ENCODE peak calls at places on chromosomes 6 and 20, in eight cellular contexts. A, Z, Y, O, V, J, W and I are unnamed samples.

GRCh38 chr6:47256361-47256760 is 53.3 kb downstream of the TNFRSF21 start:
- DNase-seq in A (peak), J (no peak), Z (no peak), V (no peak), Y (no peak), O (no peak), W (no peak), I (no peak)

GRCh38 chr6:6851059-6851658 is 256.6 kb upstream of the RREB1 start:
- DNase-seq in W (no peak), J (peak), Z (peak), V (no peak), O (no peak), A (peak), Y (no peak), I (peak)

GRCh38 chr6:12733876-12734275 is 17.3 kb downstream of the PHACTR1 start:
- DNase-seq in A (no peak), Y (no peak), W (no peak), O (no peak), Z (no peak), V (no peak), J (no peak), I (no peak)

GRCh38 chr6:4388675-4389074 is 253.3 kb upstream of the ECI2 start:
- DNase-seq in Y (peak), V (no peak), W (no peak), O (no peak), Z (no peak), A (no peak), J (peak), I (no peak)

GRCh38 chr6:151098166-151098565 is 141.6 kb upstream of the AKAP12 start:
- DNase-seq in O (no peak), A (no peak), W (no peak), Z (no peak), Y (no peak), V (no peak), J (no peak), I (no peak)

GRCh38 chr6:147154454-147154853 is 49.8 kb upstream of the STXBP5 start:
- DNase-seq in V (no peak), W (no peak), O (no peak), J (peak), Y (no peak), A (peak), Z (no peak), I (peak)

GRCh38 chr6:39980839-39981580 is 46.7 kb upstream of the MOCS1 start:
- DNase-seq in Z (no peak), V (peak), O (no peak), A (peak), W (no peak), J (peak), Y (peak), I (peak)

GRCh38 chr6:38337819-38338465 is 301.8 kb downstream of the BTBD9 start:
- DNase-seq in A (peak), W (no peak), Y (no peak), J (peak), O (no peak), V (no peak), Z (no peak), I (peak)

GRCh38 chr6:138107078-138107751 is at the start of gene PERP:
- DNase-seq in A (peak), Y (peak), J (peak), W (peak), O (peak), V (peak), Z (peak), I (peak)

GRCh38 chr20:52404676-52405075 is 213.1 kb upstream of the ZFP64 start:
- DNase-seq in A (no peak), Y (no peak), O (no peak), W (no peak), V (no peak), Z (no peak), J (no peak), I (no peak)

GRCh38 chr6:13454286-13455221 is 32.8 kb downstream of the GFOD1 start:
- DNase-seq in A (peak), O (peak), W (peak), V (peak), Y (no peak), J (peak), Z (peak), I (no peak)

GRCh38 chr6:7313505-7314165 is 636 bp upstream of the SSR1 start:
- DNase-seq in V (no peak), Y (no peak), W (no peak), Z (no peak), J (peak), A (no peak), O (no peak), I (peak)

GRCh38 chr6:46610862-46611553 is 41.6 kb downstream of the CYP39A1 start:
- DNase-seq in W (no peak), J (no peak), V (no peak), A (no peak), Y (no peak), O (no peak), Z (no peak), I (no peak)

GRCh38 chr6:139644821-139645220 is 270.4 kb upstream of the CITED2 start:
- DNase-seq in A (peak), W (no peak), J (no peak), O (no peak), V (no peak), Z (no peak), Y (no peak), I (no peak)

GRCh38 chr20:64222273-64222672 is 33.3 kb upstream of the PCMTD2 start:
- DNase-seq in J (peak), V (no peak), Y (no peak), Z (peak), O (no peak), W (no peak), A (peak), I (no peak)

GRCh38 chr20:3452690-3453089 is 18.1 kb upstream of the ATRN start:
- DNase-seq in V (no peak), Y (no peak), W (no peak), Z (no peak), O (no peak), J (peak), A (no peak), I (no peak)

GRCh38 chr6:31922942-31923341 is 4.6 kb upstream of the C2 start:
- DNase-seq in W (no peak), A (peak), J (no peak), Y (no peak), V (peak), O (peak), Z (peak), I (no peak)

GRCh38 chr20:3671986-3672863 is 9.0 kb upstream of the GFRA4 start:
- DNase-seq in Z (no peak), Y (no peak), J (no peak), O (no peak), W (no peak), V (no peak), A (no peak), I (no peak)

GRCh38 chr6:47180633-47181032 is 129.1 kb downstream of the TNFRSF21 start:
- DNase-seq in W (no peak), J (peak), V (no peak), A (peak), O (no peak), Y (no peak), Z (no peak), I (peak)

GRCh38 chr6:89131599-89131998 is 13.7 kb upstream of the SRSF12 start:
- DNase-seq in J (no peak), A (no peak), Y (no peak), O (no peak), W (no peak), Z (no peak), V (no peak), I (no peak)

GRCh38 chr6:89412071-89413005 is at the start of gene RRAGD:
- DNase-seq in V (peak), O (peak), W (peak), A (no peak), Y (peak), J (no peak), Z (peak), I (no peak)

GRCh38 chr20:44460795-44461141 is 14.9 kb upstream of the TTPAL start:
- DNase-seq in J (peak), V (peak), A (peak), Y (no peak), O (no peak), W (no peak), Z (no peak), I (peak)